ENCODE peak calls at places on chromosomes 4 and X, in eight cellular contexts. B, W, L, H, Q, G, M and J are unnamed samples.

GRCh38 chrX:147935156-147935758 is 23.5 kb downstream of the FMR1 start:
- DNase-seq in B (no peak), W (no peak), L (no peak), H (no peak), Q (no peak), G (no peak), M (no peak), J (no peak)

GRCh38 chr4:160316036-160316435 is 1213.2 kb downstream of the RAPGEF2 start:
- DNase-seq in B (no peak), W (no peak), L (no peak), H (no peak), Q (no peak), G (no peak), M (no peak), J (no peak)

GRCh38 chr4:186831574-186831973 is 107.9 kb upstream of the FAT1 start:
- DNase-seq in B (no peak), W (no peak), L (no peak), H (no peak), Q (no peak), G (no peak), M (no peak), J (no peak)

GRCh38 chr4:115119804-115120352 is 6.5 kb upstream of the NDST4 start:
- DNase-seq in B (no peak), W (no peak), L (no peak), H (no peak), Q (no peak), G (no peak), M (no peak), J (no peak)

GRCh38 chr4:24831637-24832036 is 36.3 kb downstream of the SOD3 start:
- DNase-seq in B (no peak), W (no peak), L (no peak), H (no peak), Q (no peak), G (no peak), M (no peak), J (no peak)

GRCh38 chr4:170040031-170040680 is 14.0 kb upstream of the MFAP3L start:
- DNase-seq in B (no peak), W (no peak), L (no peak), H (no peak), Q (no peak), G (no peak), M (no peak), J (no peak)

GRCh38 chrX:39985116-39985515 is 112.6 kb downstream of the BCOR start:
- DNase-seq in B (no peak), W (no peak), L (no peak), H (no peak), Q (no peak), G (no peak), M (no peak), J (no peak)

GRCh38 chrX:19954707-19955106 is 36.2 kb downstream of the BCLAF3 start:
- DNase-seq in B (no peak), W (peak), L (no peak), H (no peak), Q (no peak), G (no peak), M (no peak), J (no peak)

GRCh38 chrX:130793966-130794365 is 109.0 kb downstream of the ENOX2 start:
- DNase-seq in B (no peak), W (no peak), L (no peak), H (no peak), Q (no peak), G (no peak), M (no peak), J (no peak)

GRCh38 chr4:73653695-73654106 is 33.5 kb upstream of the RASSF6 start:
- DNase-seq in B (no peak), W (no peak), L (no peak), H (no peak), Q (peak), G (peak), M (no peak), J (peak)

GRCh38 chr4:176949022-176949421 is 156.3 kb upstream of the VEGFC start:
- DNase-seq in B (no peak), W (no peak), L (no peak), H (no peak), Q (no peak), G (peak), M (no peak), J (no peak)